ENCODE peak calls at places on chromosomes 12 and 14, in five cellular contexts. E is Caco-2, J is aorta, B is PC-9, K is HepG2. H is an unnamed sample.

GRCh38 chr14:33480589-33481184 is 470.2 kb downstream of the EGLN3 start:
- DNase-seq in E (no peak), J (no peak), B (no peak), K (no peak), H (no peak)

GRCh38 chr12:125015680-125016310 is 22.4 kb downstream of the BRI3BP start:
- DNase-seq in E (no peak), J (peak; percentile 35), B (no peak), K (no peak), H (no peak)

GRCh38 chr12:6226002-6226700 is 26.0 kb downstream of the CD9 start:
- DNase-seq in E (no peak), J (peak; percentile 91), B (no peak), K (peak; percentile 77), H (no peak)

GRCh38 chr12:129190827-129191226 is 337.5 kb downstream of the GLT1D1 start:
- DNase-seq in E (no peak), J (no peak), B (no peak), K (no peak), H (no peak)

GRCh38 chr12:65566776-65567175 is 257.5 kb upstream of the HMGA2 start:
- DNase-seq in E (no peak), J (no peak), B (no peak), K (no peak), H (no peak)

GRCh38 chr14:96516351-96516750 is 14.2 kb downstream of the PAPOLA start:
- DNase-seq in E (no peak), J (no peak), B (no peak), K (no peak), H (no peak)

GRCh38 chr14:93263416-93263815 is 56.4 kb downstream of the UBR7 start:
- DNase-seq in E (no peak), J (no peak), B (no peak), K (no peak), H (no peak)

GRCh38 chr14:95901014-95901413 is 24.4 kb downstream of the TUNAR start:
- DNase-seq in E (no peak), J (no peak), B (no peak), K (no peak), H (no peak)

GRCh38 chr12:121512561-121512960 is 68.3 kb downstream of the KDM2B start:
- DNase-seq in E (no peak), J (no peak), B (no peak), K (no peak), H (no peak)

DNA sequence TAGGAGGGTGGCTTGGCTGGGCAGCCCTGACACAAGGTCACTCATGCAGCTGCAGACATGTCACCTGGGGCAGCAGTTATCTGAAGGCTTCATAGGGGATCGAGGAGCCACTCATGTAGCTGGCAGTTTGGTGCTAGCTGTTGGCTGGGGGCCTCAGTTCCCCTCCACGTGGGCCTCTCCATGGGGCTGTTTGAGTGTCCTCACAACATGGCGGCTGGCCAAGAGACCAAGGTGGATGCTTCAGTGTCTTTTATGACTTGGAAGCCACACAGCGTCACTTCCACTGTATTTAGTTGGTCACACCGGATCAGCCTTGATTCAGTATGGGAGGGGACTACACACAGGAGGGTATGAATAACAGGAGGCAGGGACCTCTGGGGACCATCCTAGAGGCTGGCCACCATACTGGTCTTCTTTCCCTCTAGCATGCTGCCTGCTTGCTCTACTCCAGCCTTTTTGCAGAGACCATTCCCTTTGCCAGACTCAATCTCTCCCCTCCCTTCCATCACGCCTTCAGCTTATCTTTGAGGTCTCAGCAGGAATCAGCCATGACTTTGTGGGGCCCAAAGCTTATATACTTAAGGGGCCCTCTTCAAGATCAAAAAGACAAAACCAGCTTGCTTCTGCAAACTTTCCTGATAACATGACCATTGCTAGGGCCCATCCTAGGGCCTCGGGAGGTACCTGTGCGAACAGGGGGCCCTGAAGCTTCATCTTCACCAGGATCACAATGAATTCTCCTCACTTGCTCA is 53.4 kb downstream of the RPH3A start:
- DNase-seq in E (no peak), J (no peak), B (no peak), K (no peak), H (no peak)
- H3K27me3 ChIP-seq in E (no peaks in the 10 kb centered on the region), J (no peaks in the 10 kb centered on the region), B (peaks cover 40% of the 10 kb centered on the region), K (peaks cover 16% of the 10 kb centered on the region), H (no peaks in the 10 kb centered on the region)

GRCh38 chr14:80493620-80494019 is 282.3 kb upstream of the DIO2 start:
- DNase-seq in E (no peak), J (no peak), B (no peak), K (no peak), H (no peak)

GRCh38 chr14:80491562-80492139 is 280.3 kb upstream of the DIO2 start:
- DNase-seq in E (no peak), J (no peak), B (no peak), K (no peak), H (no peak)

GRCh38 chr14:80494769-80495168 is 283.5 kb upstream of the DIO2 start:
- DNase-seq in E (no peak), J (no peak), B (no peak), K (no peak), H (no peak)

GRCh38 chr14:80489513-80489912 is 278.2 kb upstream of the DIO2 start:
- DNase-seq in E (no peak), J (no peak), B (no peak), K (no peak), H (no peak)

GRCh38 chr14:80491131-80491530 is 279.8 kb upstream of the DIO2 start:
- DNase-seq in E (no peak), J (no peak), B (no peak), K (peak; percentile 20), H (peak; percentile 16)
- H3K4me3 ChIP-seq in E (no peak overlapping the region), J (no peak overlapping the region), B (no peak overlapping the region), K (no peak overlapping the region), H (no peak overlapping the region)

GRCh38 chr12:49659753-49660152 is 36.4 kb downstream of the PRPF40B start:
- DNase-seq in E (no peak), J (no peak), B (no peak), K (no peak), H (no peak)

GRCh38 chr12:49662998-49663843 is 39.9 kb downstream of the PRPF40B start:
- DNase-seq in E (no peak), J (peak; percentile 81), B (no peak), K (peak; percentile 14), H (peak; percentile 35)

GRCh38 chr12:49664167-49664566 is 40.8 kb downstream of the PRPF40B start:
- DNase-seq in E (no peak), J (peak; percentile 58), B (no peak), K (no peak), H (no peak)

GRCh38 chr12:49658276-49658675 is 34.9 kb downstream of the PRPF40B start:
- DNase-seq in E (no peak), J (peak; percentile 43), B (no peak), K (no peak), H (no peak)

GRCh38 chr12:49661191-49661590 is 37.8 kb downstream of the PRPF40B start:
- DNase-seq in E (no peak), J (no peak), B (no peak), K (no peak), H (no peak)
- H3K4me1 ChIP-seq in E (no peaks in the 10 kb centered on the region), J (no peaks in the 10 kb centered on the region), B (no peaks in the 10 kb centered on the region), K (peaks cover 15% of the 10 kb centered on the region), H (peaks cover 3% of the 10 kb centered on the region)

GRCh38 chr14:99247772-99248171 is 24.2 kb downstream of the BCL11B start:
- DNase-seq in E (no peak), J (no peak), B (no peak), K (no peak), H (no peak)
- H3K27me3 ChIP-seq in E (no peaks in the 10 kb centered on the region), J (peaks cover 3% of the 10 kb centered on the region), B (peaks cover 31% of the 10 kb centered on the region), K (peaks cover 55% of the 10 kb centered on the region), H (no peaks in the 10 kb centered on the region)

DNA sequence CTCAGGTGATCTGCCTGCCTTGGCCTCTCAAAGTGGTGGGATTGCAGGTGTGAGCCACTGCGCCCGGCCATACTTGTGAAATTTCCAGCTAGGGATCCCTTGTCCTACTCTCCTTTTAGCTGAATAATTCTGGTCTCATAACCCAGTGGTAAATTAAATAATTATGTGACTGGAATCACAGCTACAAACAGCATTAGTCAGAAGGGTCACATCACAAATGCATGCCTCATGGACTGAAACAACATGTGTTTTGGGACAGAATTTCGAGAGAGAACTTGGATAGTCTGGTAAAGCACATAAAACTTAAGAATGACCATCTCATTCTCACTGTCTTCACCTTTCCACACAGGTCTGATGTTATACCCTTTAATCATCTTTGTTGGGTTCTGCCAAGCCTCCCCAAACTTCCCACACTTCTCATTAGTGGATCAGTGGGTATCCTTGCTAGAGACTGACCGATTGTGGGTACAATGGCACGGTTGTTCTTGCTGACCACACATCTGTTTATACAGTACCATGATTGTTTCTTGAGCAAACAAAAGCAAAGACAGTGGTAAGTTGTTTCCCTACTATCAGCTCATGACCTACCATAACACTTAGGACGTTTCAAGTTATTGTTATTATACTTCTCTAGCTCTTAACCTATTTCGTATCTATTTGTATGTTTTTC is 5.1 kb downstream of the GPRC5D start:
- DNase-seq in E (no peak), J (no peak), B (no peak), K (peak; percentile 89), H (no peak)
- H3K4me3 ChIP-seq in E (no peak overlapping the region), J (no peak overlapping the region), B (no peak overlapping the region), K (no peak overlapping the region), H (no peak overlapping the region)

GRCh38 chr14:54718046-54718445 is 151.1 kb downstream of the SAMD4A start:
- DNase-seq in E (no peak), J (no peak), B (no peak), K (no peak), H (no peak)
- H3K4me1 ChIP-seq in E (peaks cover 24% of the 10 kb centered on the region), J (peaks cover 14% of the 10 kb centered on the region), B (no peaks in the 10 kb centered on the region), K (peaks cover 40% of the 10 kb centered on the region), H (no peaks in the 10 kb centered on the region)

GRCh38 chr12:13270817-13271216 is 74.3 kb downstream of the EMP1 start:
- DNase-seq in E (no peak), J (no peak), B (no peak), K (no peak), H (no peak)

GRCh38 chr12:13275366-13275765 is 78.8 kb downstream of the EMP1 start:
- DNase-seq in E (no peak), J (no peak), B (no peak), K (no peak), H (no peak)

GRCh38 chr12:13273850-13274249 is 77.3 kb downstream of the EMP1 start:
- DNase-seq in E (no peak), J (no peak), B (no peak), K (no peak), H (no peak)

GRCh38 chr12:13277278-13277677 is 80.8 kb downstream of the EMP1 start:
- DNase-seq in E (no peak), J (no peak), B (no peak), K (no peak), H (no peak)

DNA sequence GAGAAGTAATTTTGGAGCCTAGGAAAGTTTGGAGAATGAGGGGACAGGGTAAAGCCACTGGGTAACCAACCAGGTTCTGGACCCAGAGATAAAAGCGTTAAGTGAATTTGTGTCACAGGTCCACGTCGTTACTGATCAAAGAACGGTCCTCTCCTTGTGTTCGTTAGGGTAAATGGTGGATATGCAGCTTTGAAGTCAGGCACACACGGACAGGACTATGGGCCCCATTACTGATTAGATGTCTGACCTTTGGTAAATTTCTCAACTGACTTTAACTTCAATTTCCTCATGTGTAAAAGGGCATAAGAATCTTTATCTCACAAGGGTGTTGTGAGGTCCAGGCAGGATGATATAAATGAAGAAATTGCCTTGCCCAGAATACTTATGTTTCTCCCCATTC is 76.6 kb downstream of the EMP1 start:
- DNase-seq in E (peak; percentile 42), J (no peak), B (no peak), K (no peak), H (no peak)
- H3K27me3 ChIP-seq in E (no peaks in the 10 kb centered on the region), J (no peaks in the 10 kb centered on the region), B (no peaks in the 10 kb centered on the region), K (peaks cover 29% of the 10 kb centered on the region), H (no peaks in the 10 kb centered on the region)